ENCODE peak calls at places on chromosome 9, in seven cellular contexts. R is HCT116, E is HepG2, Y is K562, N is H1, O is GM12878, A is SK-N-SH. K is an unnamed sample.

GRCh38 chr9:73083519-73083918 is 68.1 kb upstream of the ANXA1 start:
- DNase-seq in R (no peak), E (no peak), Y (no peak), N (no peak), O (no peak), A (no peak), K (no peak)

GRCh38 chr9:133844431-133844830 is 106.3 kb upstream of the SARDH start:
- DNase-seq in R (no peak), E (no peak), Y (no peak), N (no peak), O (no peak), A (no peak), K (no peak)

GRCh38 chr9:70229579-70229978 is 29.2 kb upstream of the SMC5 start:
- DNase-seq in R (peak; percentile 18), E (no peak), Y (peak; percentile 11), N (no peak), O (no peak), A (no peak), K (peak; percentile 4)

GRCh38 chr9:131393622-131394463 is at the start of gene PRRC2B:
- DNase-seq in R (peak; percentile 33), E (peak; percentile 67), Y (peak; percentile 90), N (peak; percentile 87), O (no peak), A (peak; percentile 99), K (peak; percentile 93)

GRCh38 chr9:128053560-128053959 is 13.6 kb downstream of the NAIF1 start:
- DNase-seq in R (no peak), E (no peak), Y (no peak), N (no peak), O (no peak), A (no peak), K (no peak)

GRCh38 chr9:134210511-134210907 is 46.1 kb upstream of the RNU6ATAC start:
- DNase-seq in R (no peak), E (no peak), Y (no peak), N (no peak), O (no peak), A (peak; percentile 8), K (no peak)

GRCh38 chr9:122900791-122901190 is 4.4 kb downstream of the RC3H2 start:
- DNase-seq in R (no peak), E (no peak), Y (no peak), N (no peak), O (no peak), A (no peak), K (no peak)

GRCh38 chr9:13213337-13213736 is 66.2 kb downstream of the MPDZ start:
- DNase-seq in R (no peak), E (peak; percentile 3), Y (no peak), N (no peak), O (no peak), A (no peak), K (no peak)

GRCh38 chr9:133563286-133564213 is 29.0 kb downstream of the ADAMTSL2 start:
- DNase-seq in R (no peak), E (no peak), Y (peak; percentile 32), N (no peak), O (no peak), A (peak; percentile 75), K (no peak)

GRCh38 chr9:71736236-71736635 is 32.1 kb downstream of the CEMIP2 start:
- DNase-seq in R (no peak), E (no peak), Y (no peak), N (no peak), O (no peak), A (no peak), K (no peak)

GRCh38 chr9:77725820-77726219 is 77.7 kb upstream of the GNA14 start:
- DNase-seq in R (no peak), E (no peak), Y (no peak), N (no peak), O (no peak), A (no peak), K (no peak)

GRCh38 chr9:109441296-109441695 is 56.8 kb downstream of the PTPN3 start:
- DNase-seq in R (no peak), E (peak; percentile 15), Y (no peak), N (no peak), O (no peak), A (peak; percentile 26), K (peak; percentile 19)

GRCh38 chr9:126624453-126624872 is 10.7 kb downstream of the LMX1B start:
- DNase-seq in R (no peak), E (no peak), Y (no peak), N (no peak), O (no peak), A (no peak), K (no peak)

GRCh38 chr9:36592801-36593583 is 20.3 kb downstream of the MELK start:
- DNase-seq in R (no peak), E (no peak), Y (no peak), N (no peak), O (no peak), A (no peak), K (no peak)

GRCh38 chr9:121826711-121827110 is 175.3 kb downstream of the DAB2IP start:
- DNase-seq in R (no peak), E (no peak), Y (no peak), N (peak; percentile 39), O (no peak), A (no peak), K (no peak)

GRCh38 chr9:124849801-124850200 is 3.5 kb upstream of the WDR38 start:
- DNase-seq in R (no peak), E (peak; percentile 74), Y (no peak), N (no peak), O (no peak), A (no peak), K (no peak)

GRCh38 chr9:7154003-7154619 is 396.3 kb downstream of the KDM4C start:
- DNase-seq in R (no peak), E (no peak), Y (peak; percentile 20), N (no peak), O (no peak), A (peak; percentile 65), K (no peak)

GRCh38 chr9:1284727-1285126 is 234.6 kb downstream of the DMRT2 start:
- DNase-seq in R (no peak), E (no peak), Y (no peak), N (no peak), O (no peak), A (no peak), K (no peak)

GRCh38 chr9:136339173-136339957 is 12.0 kb downstream of the GPSM1 start:
- DNase-seq in R (no peak), E (peak; percentile 62), Y (peak; percentile 84), N (peak; percentile 89), O (no peak), A (peak; percentile 83), K (peak; percentile 86)

GRCh38 chr9:224540-225520 is 10.2 kb downstream of the DOCK8 start:
- DNase-seq in R (no peak), E (peak; percentile 26), Y (no peak), N (no peak), O (no peak), A (no peak), K (no peak)

GRCh38 chr9:114246558-114246957 is 76.3 kb upstream of the ORM1 start:
- DNase-seq in R (no peak), E (no peak), Y (no peak), N (no peak), O (no peak), A (no peak), K (no peak)

GRCh38 chr9:88358743-88359142 is 29.5 kb upstream of the SPIN1 start:
- DNase-seq in R (no peak), E (no peak), Y (no peak), N (no peak), O (no peak), A (no peak), K (no peak)
- TF ChIP-seq JUND in R (no peak), E (no peak), Y (no peak), N (no peak), O (no peak), A (no peak), K (no peak)

GRCh38 chr9:98357921-98358535 is 102.6 kb upstream of the TBC1D2 start:
- DNase-seq in R (no peak), E (no peak), Y (no peak), N (no peak), O (no peak), A (no peak), K (peak; percentile 32)
- TF ChIP-seq JUND in R (no peak), E (no peak), Y (no peak), N (no peak), O (no peak), A (no peak), K (no peak)

DNA sequence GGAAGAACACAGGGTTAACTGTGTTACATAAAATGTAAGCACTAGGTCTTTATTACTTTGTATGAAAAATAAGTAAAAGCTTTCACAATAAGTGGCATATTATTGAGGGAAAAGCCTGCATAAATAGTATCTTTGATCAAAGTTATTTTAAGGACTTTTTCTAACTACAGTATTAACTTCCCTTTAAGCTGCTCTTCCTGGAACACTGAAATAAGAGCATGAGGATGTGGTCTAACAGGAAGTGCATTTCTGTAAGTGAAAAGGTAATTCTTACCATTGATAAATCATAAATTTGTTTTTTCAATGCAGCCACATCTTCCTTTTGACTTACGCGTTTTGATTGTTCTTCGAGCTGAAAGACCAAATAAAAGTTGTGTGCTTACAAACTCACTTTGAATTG is 50.8 kb downstream of the RASEF start:
- DNase-seq in R (no peak), E (no peak), Y (no peak), N (no peak), O (no peak), A (no peak), K (no peak)
- TF ChIP-seq JUND in R (no peak), E (no peak), Y (no peak), N (no peak), O (no peak), A (no peak), K (no peak)

GRCh38 chr9:35277649-35278359 is 116.0 kb downstream of the UNC13B start:
- DNase-seq in R (no peak), E (no peak), Y (no peak), N (no peak), O (no peak), A (no peak), K (no peak)
- TF ChIP-seq JUND in R (no peak), E (no peak), Y (no peak), N (no peak), O (no peak), A (no peak), K (no peak)